ENCODE peak calls at places on chromosomes 6 and 20, in four cellular contexts. J is breast epithelium, O is suprapubic skin, P is sigmoid colon. G is an unnamed sample. For H3K4me1, the result is how much of the 10 kb centered on the place peaks cover.

GRCh38 chr20:47481330-47482216 is 20.1 kb upstream of the NCOA3 start:
- DNase-seq in P (no peak), O (no peak), J (no peak), G (no peak)

GRCh38 chr20:44716309-44717106 is 1.3 kb downstream of the CCN5 start:
- DNase-seq in P (peak), O (no peak), J (peak), G (no peak)

GRCh38 chr6:82246802-82247633 is 526 bp downstream of the IBTK start:
- DNase-seq in J (peak), P (peak), O (peak), G (peak)

GRCh38 chr6:169240591-169241390 is 12.9 kb downstream of the THBS2 start:
- DNase-seq in P (no peak), O (no peak), J (peak), G (peak)

GRCh38 chr6:41931792-41932191 is 9.8 kb downstream of the CCND3 start:
- DNase-seq in O (no peak), P (no peak), J (no peak), G (no peak)

GRCh38 chr6:156848123-156848522 is 70.9 kb downstream of the ARID1B start:
- DNase-seq in P (no peak), O (no peak), J (no peak), G (no peak)

GRCh38 chr6:152566040-152566875 is 70.9 kb downstream of the SYNE1 start:
- DNase-seq in P (no peak), J (no peak), O (no peak), G (no peak)

GRCh38 chr6:150711061-150711460 is 111.4 kb downstream of the PLEKHG1 start:
- DNase-seq in P (no peak), J (no peak), O (no peak), G (no peak)

GRCh38 chr20:1370548-1371110 is 22.2 kb downstream of the FKBP1A start:
- DNase-seq in J (no peak), P (no peak), O (no peak), G (no peak)

GRCh38 chr6:154234019-154234772 is 122.4 kb downstream of the IPCEF1 start:
- DNase-seq in O (no peak), P (no peak), J (no peak), G (no peak)

GRCh38 chr6:139539852-139540251 is 165.4 kb upstream of the CITED2 start:
- DNase-seq in J (no peak), O (no peak), P (peak), G (no peak)

GRCh38 chr6:18264338-18265098 is at the start of gene DEK:
- DNase-seq in J (peak), O (peak), P (peak), G (peak)
- TF ChIP-seq POLR2A in J (no peak), O (no peak), P (no peak), G (peak)

DNA sequence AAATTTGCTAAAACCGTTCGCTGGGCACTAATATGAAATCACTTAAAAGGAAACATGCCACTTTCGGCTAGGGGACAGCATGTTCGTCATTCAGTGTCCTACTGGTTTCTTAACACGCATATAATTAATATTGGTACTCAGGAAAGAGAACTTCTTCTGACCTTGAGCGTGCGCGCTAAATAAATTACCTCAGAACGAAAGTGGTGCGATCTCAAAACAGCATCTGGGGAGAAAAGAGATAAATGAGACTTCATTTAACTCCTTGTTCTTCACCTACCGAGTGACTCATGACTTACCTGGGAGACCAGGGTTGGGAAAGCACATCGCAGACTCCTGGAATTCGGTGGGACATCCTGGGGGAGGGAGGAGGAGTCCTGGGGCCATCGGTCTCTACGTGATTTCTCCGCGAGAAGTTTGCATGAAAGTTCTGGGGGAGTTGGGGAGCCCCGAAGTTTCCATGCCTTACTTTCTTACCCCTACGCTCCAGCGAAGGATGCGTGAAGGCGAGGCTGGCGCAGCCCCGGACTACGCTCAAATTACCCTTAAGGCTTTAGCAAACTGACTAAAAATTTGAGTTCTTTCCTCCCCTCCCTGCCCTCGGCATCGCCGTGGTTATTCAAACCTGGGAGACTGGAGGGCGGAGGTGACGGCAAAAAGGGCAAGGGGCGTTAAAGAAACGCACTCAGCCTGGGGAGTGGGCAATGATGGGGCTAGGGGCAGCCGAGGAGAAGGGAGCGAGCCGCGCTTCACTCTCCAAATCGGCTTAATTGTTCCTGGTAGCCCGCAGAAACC is 1.1 kb upstream of the BEND6 start:
- DNase-seq in J (no peak), P (no peak), O (no peak), G (no peak)
- H3K4me1 ChIP-seq in J (under half), P (under half), O (under half), G (under half)

GRCh38 chr6:163777706-163778105 is 363.2 kb downstream of the QKI start:
- DNase-seq in P (no peak), O (no peak), J (no peak), G (no peak)

GRCh38 chr6:163774485-163774884 is 360.0 kb downstream of the QKI start:
- DNase-seq in O (no peak), P (no peak), J (no peak), G (no peak)

GRCh38 chr6:163775313-163775712 is 360.8 kb downstream of the QKI start:
- DNase-seq in J (no peak), O (no peak), P (no peak), G (no peak)

GRCh38 chr6:163777379-163777686 is 362.8 kb downstream of the QKI start:
- DNase-seq in P (no peak), O (no peak), J (no peak), G (no peak)

DNA sequence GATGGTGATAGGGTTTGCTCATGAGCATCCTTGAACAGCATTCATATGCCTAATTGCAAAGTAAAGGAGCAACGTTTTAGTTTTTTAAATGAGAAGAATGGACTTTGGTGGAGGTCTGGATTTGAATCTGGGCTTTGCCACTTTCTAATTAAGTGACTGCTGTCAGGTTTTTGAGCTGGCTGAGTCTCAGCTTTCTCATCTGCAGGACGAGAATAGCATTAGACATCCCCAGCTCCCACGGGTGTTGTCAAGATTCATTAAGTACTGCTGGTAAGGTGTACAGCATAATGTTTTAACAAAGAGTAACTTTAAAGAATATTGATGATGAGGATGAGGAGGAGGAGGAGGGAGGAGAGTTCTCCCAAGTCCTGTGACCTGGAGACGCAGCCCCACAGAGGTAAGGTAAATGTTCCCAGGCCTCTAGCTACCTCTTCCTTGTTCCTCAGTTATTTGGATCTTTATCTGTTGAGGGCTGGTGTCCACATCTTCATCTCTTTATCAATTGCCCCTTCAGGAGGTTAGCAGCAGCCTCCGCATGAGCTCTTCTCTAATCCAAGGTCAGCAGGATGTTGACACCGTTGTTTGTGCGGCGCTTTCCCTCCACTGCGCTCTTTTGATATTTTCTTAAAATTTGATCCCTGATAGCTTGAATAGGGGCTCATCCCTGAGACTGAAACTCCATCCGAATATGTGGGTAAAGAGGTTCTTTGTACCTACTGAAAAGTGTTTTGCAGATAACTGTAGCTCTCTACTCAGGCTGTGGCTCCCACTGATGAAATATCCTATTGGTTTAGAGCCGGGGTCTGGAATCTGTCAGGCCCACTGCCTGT is 362.2 kb downstream of the QKI start:
- DNase-seq in O (no peak), J (no peak), P (no peak), G (no peak)
- H3K27ac ChIP-seq in O (no peak), J (no peak), P (no peak), G (no peak)

DNA sequence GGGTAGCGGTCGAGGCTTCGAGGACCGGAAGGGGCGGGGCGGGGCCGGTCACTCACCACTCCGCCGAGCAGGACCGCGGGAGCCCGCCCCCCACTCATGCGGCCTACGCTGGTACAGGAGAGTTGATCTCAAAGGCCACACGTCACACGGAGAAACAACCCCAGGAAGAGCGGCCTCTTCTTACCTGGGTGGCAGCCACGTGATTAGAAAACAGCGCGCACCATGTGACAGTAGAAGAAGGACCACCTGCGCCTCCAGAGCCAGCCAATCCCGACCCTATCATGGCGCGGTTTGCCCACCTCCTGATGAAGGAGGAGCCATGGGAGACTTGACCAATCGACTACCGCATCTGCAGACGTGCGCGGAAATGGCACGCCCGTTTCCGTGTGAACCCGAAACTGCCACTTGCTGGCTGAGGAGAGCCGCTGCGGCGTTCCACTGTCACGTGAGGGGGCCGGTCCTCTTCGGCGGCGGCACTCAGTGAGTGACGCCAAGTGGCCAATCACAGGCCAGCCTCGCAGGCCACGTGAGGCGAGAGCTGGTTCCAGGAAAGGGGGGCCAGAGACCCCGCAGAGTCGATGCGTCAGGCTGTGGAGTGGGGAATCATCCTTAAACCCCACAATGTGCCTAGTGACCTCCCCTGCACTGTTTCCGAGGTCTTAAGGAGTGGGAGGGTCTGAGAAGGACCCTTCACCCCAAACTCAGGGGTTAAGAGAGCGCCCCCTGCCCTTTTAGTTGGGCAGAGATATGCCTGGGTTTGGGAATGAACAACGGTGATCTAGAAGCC is at the start of gene CUTA:
- DNase-seq in J (peak), O (peak), P (peak), G (peak)
- TF ChIP-seq POLR2A in J (peak), O (peak), P (peak), G (peak)

DNA sequence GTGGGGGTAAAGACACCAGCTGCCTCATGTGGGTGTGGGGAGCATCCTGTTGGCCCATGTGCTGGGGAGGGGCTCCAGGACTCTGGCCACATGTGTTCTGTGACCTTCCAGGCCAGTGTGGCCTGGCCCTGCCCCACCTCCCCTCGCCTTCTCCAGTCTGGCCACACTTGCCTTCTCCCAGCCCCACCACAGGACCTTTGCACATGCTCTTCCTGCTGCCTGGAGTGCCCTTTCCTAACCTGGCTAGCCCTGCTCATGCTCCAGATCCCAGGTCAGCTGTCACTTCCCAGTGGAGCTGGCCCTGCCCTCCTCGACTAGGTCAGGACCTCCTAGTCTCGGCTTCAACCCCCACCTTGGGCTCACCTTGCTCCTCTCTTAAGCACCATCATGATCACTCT is 183.8 kb downstream of the CDH4 start:
- DNase-seq in J (no peak), O (no peak), P (no peak), G (no peak)
- H3K4me1 ChIP-seq in J (under half), O (under half), P (under half), G (under half)